ENCODE peak calls at places on chromosome 15, in nine cellular contexts. L is LNCaP clone FGC, S is brain microvascular endothelial cell, D is OCI-LY7, Q is mucosa of descending colon, X is lower lobe of right lung, A is heart left ventricle, U is left ventricle myocardium inferior, R is Panc1. Y is an unnamed sample.

GRCh38 chr15:65385868-65386253 is 8.1 kb upstream of the IGDCC3 start:
- DNase-seq in L (no peak), S (no peak), D (no peak), Q (no peak), X (no peak), A (no peak), U (peak; percentile 55), R (no peak), Y (no peak)

GRCh38 chr15:50114381-50114780 is 4.7 kb downstream of the ATP8B4 start:
- DNase-seq in L (no peak), S (no peak), D (no peak), Q (peak; percentile 51), X (peak; percentile 72), A (peak; percentile 49), U (no peak), R (no peak), Y (no peak)

GRCh38 chr15:43144512-43144911 is 11.1 kb downstream of the TMEM62 start:
- DNase-seq in L (no peak), S (no peak), D (peak; percentile 50), Q (no peak), X (no peak), A (no peak), U (no peak), R (no peak), Y (peak; percentile 19)

GRCh38 chr15:36448418-36448817 is 131.0 kb upstream of the CDIN1 start:
- DNase-seq in L (no peak), S (no peak), D (no peak), Q (no peak), X (no peak), A (no peak), U (no peak), R (no peak), Y (no peak)

GRCh38 chr15:41581110-41581509 is 22.1 kb downstream of the TYRO3 start:
- DNase-seq in L (peak; percentile 41), S (no peak), D (peak; percentile 54), Q (no peak), X (no peak), A (no peak), U (no peak), R (no peak), Y (peak; percentile 23)

GRCh38 chr15:96362001-96362758 is 31.7 kb downstream of the NR2F2 start:
- DNase-seq in L (no peak), S (no peak), D (no peak), Q (no peak), X (no peak), A (no peak), U (no peak), R (no peak), Y (no peak)

GRCh38 chr15:33068531-33068990 is 126.0 kb downstream of the FMN1 start:
- DNase-seq in L (peak; percentile 74), S (no peak), D (no peak), Q (peak; percentile 87), X (peak; percentile 89), A (peak; percentile 46), U (peak; percentile 21), R (no peak), Y (no peak)

GRCh38 chr15:65303687-65304392 is 637 bp upstream of the RNU5B-1 start:
- DNase-seq in L (no peak), S (peak; percentile 35), D (peak; percentile 44), Q (peak; percentile 72), X (no peak), A (peak; percentile 75), U (peak; percentile 66), R (no peak), Y (peak; percentile 40)

GRCh38 chr15:66400351-66400774 is 13.7 kb downstream of the MAP2K1 start:
- DNase-seq in L (no peak), S (peak; percentile 36), D (no peak), Q (no peak), X (no peak), A (no peak), U (no peak), R (no peak), Y (peak; percentile 18)

GRCh38 chr15:45790325-45790943 is 155.6 kb downstream of the SQOR start:
- DNase-seq in L (no peak), S (peak; percentile 28), D (peak; percentile 74), Q (no peak), X (no peak), A (no peak), U (peak; percentile 17), R (peak; percentile 17), Y (peak; percentile 19)

GRCh38 chr15:39720081-39720480 is 62.6 kb downstream of the FSIP1 start:
- DNase-seq in L (no peak), S (no peak), D (no peak), Q (no peak), X (no peak), A (no peak), U (no peak), R (no peak), Y (no peak)

GRCh38 chr15:59138243-59138642 is 33.3 kb downstream of the CCNB2 start:
- DNase-seq in L (no peak), S (peak; percentile 41), D (peak; percentile 78), Q (no peak), X (peak; percentile 69), A (peak; percentile 36), U (no peak), R (peak; percentile 15), Y (peak; percentile 79)

GRCh38 chr15:81170504-81170903 is 26.2 kb upstream of the IL16 start:
- DNase-seq in L (no peak), S (no peak), D (no peak), Q (no peak), X (no peak), A (no peak), U (no peak), R (no peak), Y (no peak)

GRCh38 chr15:51267047-51267713 is 71.2 kb downstream of the CYP19A1 start:
- DNase-seq in L (no peak), S (no peak), D (no peak), Q (no peak), X (no peak), A (no peak), U (no peak), R (no peak), Y (no peak)

GRCh38 chr15:80934761-80935221 is 54.8 kb downstream of the MESD start:
- DNase-seq in L (no peak), S (peak; percentile 41), D (no peak), Q (no peak), X (no peak), A (no peak), U (no peak), R (no peak), Y (no peak)

GRCh38 chr15:39396979-39397615 is 183.8 kb upstream of the THBS1 start:
- DNase-seq in L (no peak), S (no peak), D (no peak), Q (no peak), X (peak; percentile 48), A (no peak), U (no peak), R (no peak), Y (no peak)

GRCh38 chr15:64536244-64536836 is 76.0 kb downstream of the ZNF609 start:
- DNase-seq in L (no peak), S (peak; percentile 84), D (no peak), Q (no peak), X (no peak), A (no peak), U (no peak), R (peak; percentile 64), Y (no peak)

GRCh38 chr15:67917037-67917436 is 77.2 kb upstream of the RNU6-1 start:
- DNase-seq in L (no peak), S (no peak), D (no peak), Q (no peak), X (no peak), A (peak; percentile 76), U (peak; percentile 35), R (no peak), Y (no peak)
- TF ChIP-seq CTCF in L (no peak), S (no peak), D (no peak), Q (no peak), X (no peak), A (no peak), U (no peak), R (no peak), Y (no peak)

DNA sequence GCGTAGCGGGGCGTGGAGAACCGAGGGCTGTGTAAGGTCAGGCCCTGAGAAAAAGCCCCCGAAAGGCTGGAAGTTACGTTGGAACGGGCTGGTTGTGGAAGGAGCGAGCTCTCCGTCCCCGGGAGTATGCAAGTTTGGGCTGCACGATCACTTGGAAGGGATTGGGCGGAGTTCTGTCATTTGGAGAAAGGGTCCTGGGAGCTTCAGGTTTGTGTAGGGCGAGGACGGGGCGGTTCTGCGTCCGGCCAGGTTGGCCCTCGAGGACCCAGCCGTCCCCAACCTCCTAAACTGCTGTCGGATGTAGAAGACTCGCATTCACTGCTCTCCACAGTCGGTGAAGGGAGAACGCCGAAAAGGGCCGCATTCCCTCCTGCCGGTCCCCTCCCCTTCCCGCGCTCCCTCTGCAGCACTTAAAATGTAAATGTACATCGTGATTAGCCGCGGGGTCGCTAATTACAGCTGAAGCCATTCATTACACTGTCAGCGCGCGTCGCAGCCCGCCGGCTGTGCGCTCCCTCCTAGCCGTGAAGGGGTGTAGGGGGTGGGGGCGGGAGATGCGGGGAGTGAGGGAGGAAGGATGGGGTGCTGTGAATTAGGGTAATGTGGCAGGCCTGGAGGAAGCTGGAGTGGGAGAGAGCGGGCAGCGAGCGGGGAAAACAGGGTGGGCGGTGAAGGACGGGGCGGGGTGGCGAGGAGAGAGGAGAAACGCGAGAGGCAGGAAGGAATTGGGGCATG is 2.5 kb upstream of the RPP25 start:
- DNase-seq in L (no peak), S (no peak), D (no peak), Q (no peak), X (no peak), A (no peak), U (no peak), R (no peak), Y (no peak)
- H3K4me3 ChIP-seq in L (no peak overlapping the region), S (peak overlapping the region; percentile 59), D (no peak overlapping the region), Q (no peak overlapping the region), X (peak overlapping the region; percentile 78), A (peak overlapping the region; percentile 3), U (peak overlapping the region; percentile 81), R (peak overlapping the region; percentile 96), Y (no peak overlapping the region)

DNA sequence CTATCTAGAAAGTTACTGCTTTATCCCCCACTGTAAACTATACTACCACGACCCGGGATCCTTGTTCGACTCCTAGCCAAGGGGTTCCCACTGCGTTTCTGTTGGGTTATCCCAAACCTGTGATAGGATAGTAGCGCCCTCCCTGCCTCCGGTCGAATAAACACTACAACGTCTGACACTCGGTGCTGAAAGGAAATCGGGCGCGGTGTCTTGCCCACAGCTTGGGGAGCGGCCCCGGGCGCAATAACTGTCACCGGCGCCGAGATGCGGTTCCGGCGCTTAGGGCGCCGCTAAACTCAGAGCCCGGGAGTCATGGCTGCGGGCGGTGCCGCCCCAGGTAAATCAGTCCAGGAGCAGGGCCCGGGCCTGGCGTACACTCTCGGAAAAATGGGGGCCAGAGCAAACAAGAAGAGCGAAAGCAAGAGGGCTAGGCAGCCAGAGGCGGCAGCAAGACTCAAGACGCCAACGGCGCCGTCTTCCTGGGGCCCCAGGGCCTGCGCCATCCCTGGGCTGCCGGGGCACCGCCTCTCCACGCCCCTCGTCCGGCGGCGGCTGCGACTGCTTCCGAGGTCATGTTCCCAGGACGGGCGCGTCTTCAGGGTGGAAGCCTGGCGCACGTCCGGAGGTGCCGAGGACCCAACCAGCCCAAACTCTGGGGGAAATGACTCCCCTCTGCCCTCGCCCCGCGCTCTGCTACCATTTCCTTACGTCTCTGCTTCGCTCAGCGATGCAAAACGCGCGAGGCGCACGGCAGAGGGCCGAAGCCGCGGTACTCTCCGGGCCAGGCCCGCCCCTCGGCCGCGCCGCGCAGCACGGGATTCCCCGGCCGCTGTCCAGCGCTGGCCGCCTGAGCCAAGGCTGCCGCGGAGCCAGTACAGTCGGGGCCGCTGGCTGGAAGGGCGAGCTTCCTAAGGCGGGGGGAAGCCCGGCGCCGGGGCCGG is at the start of gene DUT:
- DNase-seq in L (peak; percentile 46), S (peak; percentile 59), D (peak; percentile 86), Q (peak; percentile 91), X (peak; percentile 90), A (peak; percentile 94), U (peak; percentile 89), R (no peak), Y (peak; percentile 91)
- TF ChIP-seq CTCF in L (peak; percentile 34), S (peak; percentile 17), D (peak; percentile 65), Q (no peak), X (peak; percentile 7), A (no peak), U (no peak), R (no peak), Y (no peak)

GRCh38 chr15:57297630-57298029 is 78.7 kb upstream of the CGNL1 start:
- DNase-seq in L (no peak), S (no peak), D (no peak), Q (no peak), X (no peak), A (no peak), U (no peak), R (no peak), Y (no peak)
- H3K4me3 ChIP-seq in L (no peak overlapping the region), S (no peak overlapping the region), D (no peak overlapping the region), Q (no peak overlapping the region), X (no peak overlapping the region), A (no peak overlapping the region), U (no peak overlapping the region), R (no peak overlapping the region), Y (no peak overlapping the region)

Y was measured in GM12865.